ENCODE peak calls at places on chromosomes 3 and 15, in six cellular contexts. R is breast epithelium, F is A549, A is gastrocnemius medialis, Q is body of pancreas, B is adrenal gland. E is an unnamed sample.

GRCh38 chr15:70672081-70672480 is 91.3 kb downstream of the UACA start:
- DNase-seq in A (no peak), B (no peak), F (no peak), Q (no peak), R (no peak), E (no peak)

GRCh38 chr15:89221543-89221942 is at the start of gene RLBP1:
- DNase-seq in F (no peak), B (no peak), Q (no peak), R (no peak), A (no peak), E (no peak)

GRCh38 chr15:55819397-55820034 is 76.6 kb upstream of the PRTG start:
- DNase-seq in B (no peak), Q (no peak), A (no peak), R (no peak), F (no peak), E (no peak)

GRCh38 chr3:72597043-72597442 is 251.2 kb downstream of the SHQ1 start:
- DNase-seq in R (no peak), B (no peak), F (no peak), A (no peak), Q (no peak), E (no peak)

GRCh38 chr3:46112296-46112695 is 85.0 kb upstream of the XCR1 start:
- DNase-seq in A (no peak), R (no peak), F (no peak), Q (no peak), B (no peak), E (no peak)

GRCh38 chr3:161108840-161109239 is 3.7 kb upstream of the B3GALNT1 start:
- DNase-seq in F (peak; percentile 3), B (no peak), Q (no peak), R (no peak), A (no peak), E (no peak)

GRCh38 chr15:91289324-91289723 is 189.3 kb downstream of the SV2B start:
- DNase-seq in F (peak; percentile 7), R (no peak), Q (no peak), B (no peak), A (no peak), E (no peak)

GRCh38 chr15:68015244-68015643 is 38.9 kb upstream of the PIAS1 start:
- DNase-seq in B (no peak), A (no peak), F (no peak), R (no peak), Q (no peak), E (no peak)

GRCh38 chr3:195255176-195255500 is 15.8 kb downstream of the XXYLT1 start:
- DNase-seq in B (no peak), A (no peak), R (no peak), F (no peak), Q (no peak), E (no peak)

GRCh38 chr3:28322464-28322863 is 26.1 kb upstream of the ZCWPW2 start:
- DNase-seq in F (no peak), B (no peak), A (no peak), R (no peak), Q (no peak), E (no peak)

GRCh38 chr3:141127344-141128125 is 76.4 kb downstream of the SPSB4 start:
- DNase-seq in R (no peak), F (no peak), B (no peak), Q (peak; percentile 51), A (no peak), E (no peak)

GRCh38 chr3:156630081-156630772 is 44.2 kb upstream of the TIPARP start:
- DNase-seq in A (no peak), R (no peak), Q (no peak), F (no peak), B (no peak), E (no peak)

GRCh38 chr3:100254168-100254777 is 6.5 kb upstream of the TBC1D23 start:
- DNase-seq in Q (peak; percentile 62), B (peak; percentile 75), F (peak; percentile 65), A (peak; percentile 63), R (no peak), E (peak; percentile 52)

GRCh38 chr3:37949866-37950265 is 40.7 kb upstream of the VILL start:
- DNase-seq in F (no peak), A (no peak), R (no peak), Q (no peak), B (no peak), E (no peak)

GRCh38 chr3:60333710-60334109 is 917.5 kb downstream of the FHIT start:
- DNase-seq in Q (no peak), R (no peak), B (no peak), A (no peak), F (no peak), E (no peak)

GRCh38 chr3:11014752-11015151 is 22.2 kb downstream of the SLC6A1 start:
- DNase-seq in R (no peak), Q (no peak), F (no peak), B (no peak), A (no peak), E (no peak)

GRCh38 chr3:89025185-89025584 is 82.2 kb upstream of the EPHA3 start:
- DNase-seq in F (no peak), Q (no peak), R (no peak), B (no peak), A (no peak), E (no peak)

GRCh38 chr3:30473374-30474051 is 132.9 kb upstream of the TGFBR2 start:
- DNase-seq in A (peak; percentile 72), F (peak; percentile 16), B (peak; percentile 62), R (no peak), Q (peak; percentile 65), E (no peak)

GRCh38 chr3:146035366-146035765 is 125.6 kb downstream of the PLOD2 start:
- DNase-seq in B (no peak), A (no peak), R (no peak), Q (no peak), F (no peak), E (no peak)

GRCh38 chr3:71771884-71772283 is 13.1 kb downstream of the PROK2 start:
- DNase-seq in R (no peak), A (no peak), F (no peak), B (no peak), Q (no peak), E (no peak)

GRCh38 chr3:131277836-131278497 is 103.6 kb upstream of the NUDT16 start:
- DNase-seq in B (no peak), A (no peak), F (no peak), R (no peak), Q (no peak), E (no peak)

GRCh38 chr15:63086967-63087366 is 34.7 kb upstream of the LACTB start:
- DNase-seq in B (no peak), A (no peak), F (no peak), R (no peak), Q (no peak), E (no peak)

GRCh38 chr15:89743011-89743410 is 8.0 kb downstream of the MESP1 start:
- DNase-seq in B (no peak), A (no peak), F (no peak), Q (no peak), R (no peak), E (no peak)

GRCh38 chr3:195028877-195029606 is 241.9 kb downstream of the XXYLT1 start:
- DNase-seq in F (no peak), Q (peak; percentile 35), B (no peak), R (no peak), A (no peak), E (no peak)

GRCh38 chr3:141229132-141229531 is 2.5 kb upstream of the PXYLP1 start:
- DNase-seq in Q (no peak), R (no peak), B (no peak), F (no peak), A (no peak), E (no peak)

GRCh38 chr3:178709047-178709446 is 172.8 kb downstream of the KCNMB2 start:
- DNase-seq in A (no peak), F (no peak), Q (no peak), B (no peak), R (no peak), E (no peak)

GRCh38 chr15:75203017-75203907 is 1.6 kb downstream of the C15orf39 start:
- DNase-seq in B (no peak), R (peak; percentile 35), F (peak; percentile 41), A (no peak), Q (no peak), E (no peak)

GRCh38 chr15:51369451-51369761 is 28.0 kb downstream of the GLDN start:
- DNase-seq in B (no peak), F (no peak), R (no peak), A (no peak), Q (no peak), E (no peak)

GRCh38 chr15:48992545-48992944 is 28.8 kb upstream of the SHC4 start:
- DNase-seq in A (no peak), B (no peak), R (no peak), F (no peak), Q (no peak), E (no peak)

GRCh38 chr15:58306591-58307312 is 125.0 kb upstream of the LIPC start:
- DNase-seq in R (no peak), A (no peak), B (no peak), Q (no peak), F (no peak), E (no peak)

GRCh38 chr3:18474202-18474601 is 49.1 kb upstream of the SATB1 start:
- DNase-seq in Q (no peak), A (no peak), R (no peak), F (no peak), B (no peak), E (no peak)

GRCh38 chr15:101127503-101128076 is 124.3 kb downstream of the CHSY1 start:
- DNase-seq in R (peak; percentile 72), Q (peak; percentile 62), B (peak; percentile 83), A (peak; percentile 70), F (no peak), E (no peak)
- H3K4me3 ChIP-seq in R (no peak overlapping the region), Q (no peak overlapping the region), B (no peak overlapping the region), A (no peak overlapping the region), F (no peak overlapping the region), E (no peak overlapping the region)

DNA sequence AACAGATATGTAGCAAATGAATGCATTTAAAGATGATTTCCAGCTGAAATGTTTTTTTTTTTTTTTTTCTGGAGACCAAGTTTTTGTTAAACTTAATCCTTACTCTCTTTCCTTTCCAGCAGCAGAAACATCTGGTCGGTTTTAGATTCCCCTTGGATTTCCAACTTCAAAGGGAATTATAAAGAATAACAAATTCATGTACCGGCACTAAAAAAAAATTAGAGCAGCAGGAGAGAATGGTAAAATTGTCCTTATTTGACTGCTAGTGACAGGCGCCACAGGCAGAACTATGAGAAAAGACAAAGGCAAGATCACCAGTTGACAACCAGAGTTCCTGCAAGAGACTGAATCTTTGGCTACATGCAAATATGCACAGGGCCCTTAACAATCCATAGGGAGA is 393.3 kb downstream of the TIGIT start:
- DNase-seq in R (no peak), Q (no peak), F (no peak), A (no peak), B (no peak), E (no peak)
- H3K27ac ChIP-seq in R (peak overlapping the region; percentile 10), Q (no peak overlapping the region), F (no peak overlapping the region), A (peak overlapping the region; percentile 39), B (no peak overlapping the region), E (no peak overlapping the region)

DNA sequence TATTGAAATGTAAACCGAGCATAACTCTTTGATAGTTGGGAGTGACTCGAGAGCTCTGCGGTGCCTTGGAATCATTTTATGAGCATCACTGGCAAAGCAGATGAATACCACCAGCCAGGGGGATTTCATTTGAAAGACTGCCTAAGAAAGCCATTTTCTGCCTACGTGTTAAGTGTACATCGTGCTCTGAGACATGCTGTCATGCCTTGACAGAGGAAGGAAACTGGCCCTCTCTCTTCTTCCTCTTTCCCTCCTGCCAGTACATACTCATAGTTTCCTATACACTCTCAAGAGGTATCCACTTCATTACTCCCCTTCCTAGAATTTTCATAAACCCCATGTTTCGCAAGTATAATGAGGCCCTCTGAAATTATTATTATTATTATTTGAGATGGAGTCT is 8.8 kb downstream of the BCL2A1 start:
- DNase-seq in Q (peak; percentile 26), A (no peak), B (no peak), F (no peak), R (no peak), E (no peak)
- TF ChIP-seq POLR2A in Q (no peak), A (no peak), B (no peak), F (no peak), R (no peak), E (no peak)

GRCh38 chr3:14452676-14453367 is 50.4 kb downstream of the SLC6A6 start:
- DNase-seq in A (peak; percentile 92), F (peak; percentile 88), B (peak; percentile 92), R (peak; percentile 90), Q (peak; percentile 89), E (no peak)
- H3K4me3 ChIP-seq in A (no peak overlapping the region), F (peak overlapping the region; percentile 32), B (peak overlapping the region; percentile 9), R (no peak overlapping the region), Q (no peak overlapping the region), E (no peak overlapping the region)